ENCODE peak calls at places on chromosome 12, in ten cellular contexts. L is CD8-positive, alpha-beta T cell; T is pancreas; P is sigmoid colon; G is heart right ventricle; X is thyroid gland; S is uterus; I is RWPE2; E is left ventricle myocardium inferior; H is lung. N is an unnamed sample. For H3K27me3, the result is how much of the 10 kb centered on the place peaks cover.

GRCh38 chr12:102408487-102409297 is 71.7 kb downstream of the IGF1 start:
- DNase-seq in I (no peak), P (no peak), E (no peak), H (no peak), G (no peak), L (no peak), X (no peak), T (no peak), S (no peak), N (no peak)

GRCh38 chr12:108231909-108232434 is 102.9 kb downstream of the WSCD2 start:
- DNase-seq in L (no peak), I (no peak), S (no peak), G (no peak), P (no peak), E (no peak), H (no peak), X (no peak), T (no peak), N (no peak)

GRCh38 chr12:109609256-109609821 is 35.7 kb downstream of the MVK start:
- DNase-seq in L (no peak), S (no peak), E (no peak), X (no peak), I (no peak), G (no peak), H (no peak), T (no peak), P (no peak), N (no peak)

GRCh38 chr12:101696477-101697196 is 803 bp upstream of the CHPT1 start:
- DNase-seq in P (peak), X (peak), S (peak), I (no peak), H (peak), G (peak), T (peak), E (peak), L (peak), N (peak)

GRCh38 chr12:50572275-50572674 is 67.5 kb downstream of the DIP2B start:
- DNase-seq in E (no peak), P (no peak), L (no peak), S (peak), T (no peak), H (no peak), I (no peak), X (no peak), G (no peak), N (no peak)

GRCh38 chr12:30630378-30631285 is 65.0 kb downstream of the IPO8 start:
- DNase-seq in I (no peak), T (no peak), P (no peak), H (no peak), X (no peak), G (no peak), S (no peak), L (no peak), E (no peak), N (no peak)

GRCh38 chr12:130565189-130565588 is 150.9 kb downstream of the RIMBP2 start:
- DNase-seq in T (no peak), E (no peak), P (no peak), H (no peak), X (no peak), L (no peak), G (no peak), I (no peak), S (no peak), N (no peak)

GRCh38 chr12:94498073-94498472 is 38.4 kb upstream of the CEP83 start:
- DNase-seq in S (no peak), I (no peak), X (no peak), T (no peak), H (no peak), L (no peak), P (no peak), E (no peak), G (no peak), N (no peak)

GRCh38 chr12:25855716-25856115 is 102.8 kb upstream of the RASSF8 start:
- DNase-seq in I (no peak), L (no peak), H (no peak), P (no peak), X (no peak), G (no peak), S (no peak), T (no peak), E (no peak), N (no peak)

GRCh38 chr12:119486599-119487154 is 106.9 kb upstream of the TMEM233 start:
- DNase-seq in L (no peak), P (no peak), S (no peak), H (no peak), E (no peak), T (no peak), I (no peak), G (no peak), X (no peak), N (peak)

GRCh38 chr12:45268672-45269406 is 52.9 kb downstream of the ANO6 start:
- DNase-seq in I (peak), T (peak), P (peak), L (no peak), S (peak), X (peak), H (peak), G (peak), E (peak), N (peak)

GRCh38 chr12:113090740-113091139 is 34.2 kb downstream of the DTX1 start:
- DNase-seq in G (no peak), L (no peak), P (no peak), S (no peak), X (no peak), T (no peak), H (no peak), E (no peak), I (no peak), N (no peak)

GRCh38 chr12:88472248-88472647 is 108.0 kb downstream of the KITLG start:
- DNase-seq in T (no peak), X (no peak), I (no peak), H (no peak), S (no peak), L (no peak), P (no peak), E (no peak), G (no peak), N (no peak)

GRCh38 chr12:47082963-47083621 is 3.3 kb upstream of the AMIGO2 start:
- DNase-seq in H (no peak), L (no peak), P (no peak), G (no peak), T (no peak), X (no peak), E (no peak), I (no peak), S (no peak), N (no peak)

GRCh38 chr12:52280319-52280795 is 5.9 kb downstream of the KRT86 start:
- DNase-seq in I (peak), G (no peak), E (no peak), L (no peak), P (peak), X (peak), S (peak), H (peak), T (peak), N (no peak)

GRCh38 chr12:47777741-47778558 is 4.9 kb downstream of the SLC48A1 start:
- DNase-seq in I (no peak), L (no peak), S (no peak), H (no peak), E (peak), T (no peak), X (peak), P (peak), G (no peak), N (no peak)

GRCh38 chr12:2064078-2064507 is 11.3 kb downstream of the CACNA1C start:
- DNase-seq in I (no peak), E (no peak), X (no peak), G (no peak), L (no peak), T (no peak), S (no peak), P (no peak), H (no peak), N (no peak)

GRCh38 chr12:104890463-104891096 is 67.5 kb downstream of the SLC41A2 start:
- DNase-seq in H (no peak), S (no peak), X (no peak), T (no peak), I (no peak), G (no peak), P (no peak), L (no peak), E (no peak), N (no peak)

GRCh38 chr12:110537605-110538409 is 35.7 kb downstream of the RAD9B start:
- DNase-seq in E (peak), I (peak), S (no peak), P (no peak), L (no peak), T (peak), G (peak), H (peak), X (no peak), N (no peak)

GRCh38 chr12:101678081-101678480 is 19.4 kb upstream of the CHPT1 start:
- DNase-seq in E (no peak), P (no peak), X (no peak), H (no peak), L (no peak), T (no peak), G (no peak), I (no peak), S (no peak), N (no peak)

GRCh38 chr12:62588916-62589315 is 122.3 kb downstream of the MON2 start:
- DNase-seq in E (no peak), I (no peak), T (no peak), G (no peak), H (no peak), L (no peak), P (no peak), X (no peak), S (no peak), N (no peak)

GRCh38 chr12:113980537-113981337 is 14.6 kb upstream of the RBM19 start:
- DNase-seq in P (no peak), H (no peak), S (no peak), E (no peak), G (no peak), L (peak), X (peak), T (peak), I (no peak), N (peak)

GRCh38 chr12:52346596-52346995 is 20.7 kb downstream of the KRT85 start:
- DNase-seq in P (no peak), E (no peak), S (no peak), X (peak), H (no peak), L (no peak), G (no peak), I (peak), T (peak), N (no peak)

GRCh38 chr12:11621797-11622423 is 27.6 kb upstream of the ETV6 start:
- DNase-seq in S (no peak), H (no peak), G (no peak), X (peak), E (no peak), T (no peak), I (no peak), L (peak), P (no peak), N (no peak)

GRCh38 chr12:114902665-114903393 is 218.9 kb upstream of the TBX3 start:
- DNase-seq in H (no peak), T (no peak), P (no peak), L (no peak), X (no peak), S (no peak), I (no peak), G (no peak), E (no peak), N (no peak)

GRCh38 chr12:15625075-15625474 is 164.1 kb downstream of the EPS8 start:
- DNase-seq in P (no peak), E (no peak), L (no peak), H (no peak), X (no peak), I (no peak), G (no peak), T (no peak), S (no peak), N (no peak)

GRCh38 chr12:15629761-15630160 is 159.4 kb downstream of the EPS8 start:
- DNase-seq in P (no peak), L (no peak), E (no peak), T (no peak), G (no peak), I (no peak), X (no peak), S (no peak), H (no peak), N (no peak)

GRCh38 chr12:15631007-15631715 is 158.0 kb downstream of the EPS8 start:
- DNase-seq in P (no peak), H (no peak), G (no peak), T (no peak), E (no peak), X (no peak), L (no peak), I (no peak), S (no peak), N (no peak)

GRCh38 chr12:15629108-15629507 is 160.1 kb downstream of the EPS8 start:
- DNase-seq in T (peak), H (no peak), P (peak), I (no peak), E (peak), X (peak), L (no peak), G (peak), S (peak), N (no peak)

DNA sequence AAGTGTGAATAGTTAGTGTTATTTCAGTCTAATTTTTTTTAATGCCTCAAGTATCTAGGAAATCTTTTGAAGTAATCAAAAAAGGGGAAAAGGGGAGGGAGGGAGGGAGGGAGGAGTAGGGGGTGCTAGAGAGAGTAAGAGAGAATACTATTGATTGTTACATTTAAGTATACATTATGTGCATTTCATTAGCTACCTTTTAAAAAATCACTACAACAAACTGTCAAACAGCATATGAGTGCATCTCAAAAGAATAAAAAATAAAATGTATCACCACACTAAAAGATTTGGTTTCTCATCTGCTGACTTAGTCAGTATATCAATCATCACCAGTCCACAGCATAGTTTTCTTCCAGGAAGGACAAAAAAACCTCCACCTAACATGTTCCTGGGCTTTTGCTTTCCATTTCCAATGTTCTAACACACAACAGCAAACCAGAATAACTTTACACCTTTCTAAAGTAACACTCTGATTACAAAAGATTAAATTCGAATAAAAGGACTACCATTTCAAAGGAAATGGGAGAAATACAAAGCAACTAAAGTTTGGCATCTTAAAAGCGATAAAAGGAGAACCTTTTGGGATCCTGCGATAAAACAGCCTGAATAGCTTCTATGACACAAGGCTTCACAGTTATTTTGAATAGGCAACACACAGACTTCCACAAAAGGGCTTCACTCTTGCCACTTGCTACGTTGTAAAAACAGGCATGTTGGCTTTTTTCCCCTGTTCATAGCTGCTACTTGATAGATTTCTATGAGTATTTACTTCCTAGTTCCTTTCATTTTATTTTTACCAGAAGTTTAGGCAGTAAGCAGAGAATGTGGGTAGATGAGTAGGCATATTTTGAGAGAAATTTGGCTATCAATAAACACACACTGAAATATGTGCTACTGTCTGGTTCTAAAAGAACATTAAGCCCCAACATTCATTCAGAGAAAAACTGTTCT is 160.9 kb downstream of the EPS8 start:
- DNase-seq in L (no peak), I (no peak), T (no peak), X (peak), S (no peak), G (no peak), E (no peak), H (no peak), P (no peak), N (no peak)
- H3K27ac ChIP-seq in L (no peak), I (peak), T (peak), X (peak), S (peak), G (peak), E (peak), H (peak), P (peak), N (no peak)

DNA sequence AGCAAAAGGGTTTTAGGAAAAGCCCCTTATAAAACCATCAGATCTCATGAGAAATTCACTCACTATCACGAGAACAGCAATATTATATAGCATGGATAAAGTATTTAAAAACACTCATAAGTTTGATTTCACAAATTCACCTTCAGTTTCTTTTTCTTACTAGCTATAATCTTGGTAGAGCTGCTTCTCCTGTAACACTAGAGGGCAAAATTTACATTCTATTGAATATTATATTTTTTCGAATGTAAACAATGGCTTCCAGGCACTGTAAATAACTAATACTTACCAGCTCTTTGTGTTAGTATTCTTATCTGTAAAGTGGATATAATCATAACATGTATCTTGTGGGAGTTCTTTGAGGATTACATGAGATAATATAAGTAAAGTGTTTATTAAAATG is 259.6 kb downstream of the CCER1 start:
- DNase-seq in L (no peak), E (no peak), P (no peak), S (no peak), X (no peak), G (no peak), T (no peak), I (no peak), H (no peak), N (no peak)
- TF ChIP-seq CTCF in L (no peak), E (peak), P (no peak), S (no peak), X (no peak), G (peak), T (no peak), I (peak), H (no peak), N (no peak)

GRCh38 chr12:57734586-57734985 is 4.0 kb downstream of the AGAP2 start:
- DNase-seq in E (no peak), X (no peak), G (no peak), S (no peak), P (no peak), T (no peak), I (no peak), L (no peak), H (no peak), N (peak)

GRCh38 chr12:57736743-57737466 is 1.6 kb downstream of the AGAP2 start:
- DNase-seq in L (no peak), T (no peak), S (no peak), X (no peak), H (no peak), G (no peak), I (no peak), P (no peak), E (no peak), N (no peak)

GRCh38 chr12:57735952-57736742 is 2.4 kb downstream of the AGAP2 start:
- DNase-seq in I (no peak), S (no peak), T (no peak), L (no peak), E (peak), H (no peak), X (no peak), G (peak), P (no peak), N (peak)

GRCh38 chr12:57733928-57734327 is 4.6 kb downstream of the AGAP2 start:
- DNase-seq in E (no peak), I (no peak), T (no peak), H (no peak), S (no peak), G (no peak), P (no peak), X (no peak), L (no peak), N (no peak)

GRCh38 chr12:57735198-57735855 is 3.2 kb downstream of the AGAP2 start:
- DNase-seq in E (no peak), P (no peak), S (no peak), H (no peak), X (no peak), G (no peak), I (no peak), L (no peak), T (no peak), N (no peak)
- H3K27me3 ChIP-seq in E (half or more), P (half or more), S (under half), H (under half), X (under half), G (half or more), I (half or more), L (under half), T (under half), N (under half)

GRCh38 chr12:53622724-53623123 is 3.5 kb downstream of the ATF7 start:
- DNase-seq in I (no peak), L (no peak), P (no peak), E (no peak), X (no peak), H (no peak), G (no peak), T (no peak), S (no peak), N (no peak)
- H3K27ac ChIP-seq in I (no peak), L (no peak), P (peak), E (peak), X (no peak), H (no peak), G (peak), T (no peak), S (peak), N (no peak)

GRCh38 chr12:28367993-28368392 is 177.7 kb downstream of the CCDC91 start:
- DNase-seq in I (no peak), T (no peak), X (no peak), L (no peak), S (no peak), E (no peak), P (no peak), H (no peak), G (no peak), N (no peak)
- TF ChIP-seq CTCF in I (no peak), T (no peak), X (no peak), L (no peak), S (no peak), E (no peak), P (no peak), H (no peak), G (no peak), N (no peak)

GRCh38 chr12:48980389-48980952 is 2.3 kb downstream of the WNT1 start:
- DNase-seq in G (no peak), E (no peak), H (no peak), L (peak), X (no peak), P (no peak), I (peak), S (no peak), T (no peak), N (peak)

GRCh38 chr12:48980953-48981756 is 3.0 kb downstream of the WNT1 start:
- DNase-seq in E (no peak), X (peak), S (no peak), T (no peak), G (no peak), H (no peak), P (no peak), L (peak), I (peak), N (peak)

GRCh38 chr12:48979602-48980388 is 1.7 kb downstream of the WNT1 start:
- DNase-seq in S (no peak), P (no peak), L (peak), T (no peak), H (no peak), G (no peak), I (peak), E (no peak), X (no peak), N (no peak)

GRCh38 chr12:48982397-48983080 is 4.4 kb downstream of the WNT1 start:
- DNase-seq in P (no peak), T (no peak), I (no peak), H (no peak), X (no peak), G (no peak), S (no peak), E (no peak), L (no peak), N (no peak)

GRCh38 chr12:48981757-48982157 is 3.6 kb downstream of the WNT1 start:
- DNase-seq in S (no peak), L (no peak), I (no peak), X (no peak), P (no peak), H (no peak), T (no peak), E (no peak), G (no peak), N (no peak)
- H3K27me3 ChIP-seq in S (half or more), L (under half), I (half or more), X (under half), P (half or more), H (under half), T (under half), E (half or more), G (half or more), N (half or more)

GRCh38 chr12:122884860-122885259 is 11.1 kb downstream of the VPS37B start:
- DNase-seq in P (no peak), S (no peak), X (no peak), E (no peak), T (no peak), I (no peak), G (no peak), H (no peak), L (no peak), N (no peak)

GRCh38 chr12:122884091-122884826 is 11.7 kb downstream of the VPS37B start:
- DNase-seq in S (no peak), G (no peak), H (no peak), P (no peak), L (no peak), I (no peak), X (no peak), E (no peak), T (no peak), N (no peak)

GRCh38 chr12:122886851-122887816 is 8.8 kb downstream of the VPS37B start:
- DNase-seq in S (no peak), L (no peak), H (no peak), I (peak), P (no peak), G (no peak), X (no peak), T (peak), E (no peak), N (peak)

GRCh38 chr12:122887817-122888212 is 8.1 kb downstream of the VPS37B start:
- DNase-seq in I (no peak), E (no peak), P (no peak), X (no peak), L (no peak), G (no peak), S (no peak), T (no peak), H (no peak), N (no peak)

GRCh38 chr12:122886161-122886560 is 9.8 kb downstream of the VPS37B start:
- DNase-seq in S (no peak), I (no peak), P (no peak), X (peak), T (no peak), G (no peak), L (no peak), H (no peak), E (no peak), N (no peak)
- H3K27ac ChIP-seq in S (no peak), I (peak), P (no peak), X (peak), T (no peak), G (peak), L (no peak), H (no peak), E (no peak), N (peak)

N was measured in WERI-Rb-1.